ENCODE peak calls at places on chromosomes 12 and 14, in ten cellular contexts. D is MM.1S; A is stimulated activated CD8-positive, alpha-beta memory T cell treated with anti-CD3 and anti-CD28 coated beads, Interleukin-12 subunit alpha, Interleukin-12 subunit beta, amount 100 ng/mL, for 1 hour; V is coronary artery; I is activated CD4-positive, alpha-beta T cell treated with anti-CD3 and anti-CD28 coated beads for 24 hours; J is right lobe of liver; S is activated B cell treated with CpG ODN at 0.5 μM for 24 hours; N is NCI-H2171 treated with DMSO at 0.1 percent for 48 hours; K is sciatic nerve; M is stimulated activated CD4-positive, alpha-beta T cell treated with anti-CD3 and anti-CD28 coated beads, Interleukin-2, amount 100 ng/mL, for 24 hours. P is an unnamed sample.

GRCh38 chr12:111304642-111305071 is 64.2 kb downstream of the PHETA1 start:
- DNase-seq in A (no peak), V (no peak), M (peak), J (no peak), D (peak), S (no peak), N (no peak), I (peak), K (no peak), P (no peak)

GRCh38 chr12:30533518-30533917 is 162.2 kb downstream of the IPO8 start:
- DNase-seq in S (no peak), K (no peak), J (no peak), I (no peak), V (no peak), M (no peak), N (no peak), A (no peak), D (no peak), P (no peak)

GRCh38 chr14:96363751-96364336 is 518 bp downstream of the GSKIP start:
- DNase-seq in N (peak), V (no peak), D (peak), J (peak), A (peak), I (peak), M (peak), S (no peak), K (peak), P (peak)

GRCh38 chr14:98962118-98962517 is 309.9 kb downstream of the BCL11B start:
- DNase-seq in N (no peak), S (no peak), V (no peak), I (no peak), K (no peak), D (no peak), A (no peak), M (no peak), J (no peak), P (no peak)

GRCh38 chr12:86389949-86390348 is 133.8 kb upstream of the MGAT4C start:
- DNase-seq in A (no peak), N (no peak), V (no peak), I (no peak), S (no peak), J (no peak), M (no peak), K (no peak), D (no peak), P (no peak)

GRCh38 chr12:9750276-9751203 is 10.2 kb downstream of the CD69 start:
- DNase-seq in V (no peak), M (peak), K (no peak), D (peak), J (no peak), I (no peak), N (peak), S (no peak), A (peak), P (peak)

GRCh38 chr14:63901434-63902085 is 48.8 kb downstream of the SYNE2 start:
- DNase-seq in A (no peak), V (no peak), N (no peak), M (no peak), K (no peak), D (no peak), S (no peak), J (no peak), I (no peak), P (no peak)

GRCh38 chr14:96098309-96098998 is 59.3 kb downstream of the C14orf132 start:
- DNase-seq in N (peak), M (peak), D (peak), S (no peak), V (peak), A (no peak), J (peak), K (no peak), I (no peak), P (no peak)

GRCh38 chr14:27370775-27371174 is 772.9 kb upstream of the NOVA1 start:
- DNase-seq in K (no peak), J (no peak), N (no peak), I (no peak), A (no peak), V (no peak), S (no peak), M (no peak), D (no peak), P (no peak)

GRCh38 chr14:97456958-97457357 is 659.8 kb downstream of the VRK1 start:
- DNase-seq in D (no peak), I (peak), K (no peak), A (peak), S (no peak), N (no peak), J (no peak), M (peak), V (no peak), P (no peak)

GRCh38 chr12:30968211-30968610 is 41.7 kb downstream of the TSPAN11 start:
- DNase-seq in M (no peak), A (no peak), S (no peak), K (no peak), V (no peak), N (no peak), I (no peak), J (no peak), D (no peak), P (no peak)

GRCh38 chr12:104462325-104462724 is 5.6 kb downstream of the CHST11 start:
- DNase-seq in I (no peak), K (no peak), V (no peak), A (no peak), J (no peak), N (no peak), D (no peak), S (no peak), M (no peak), P (no peak)

GRCh38 chr14:55607386-55607785 is 27.4 kb downstream of the KTN1 start:
- DNase-seq in D (no peak), K (no peak), M (no peak), N (no peak), A (no peak), J (no peak), I (no peak), S (no peak), V (no peak), P (no peak)

GRCh38 chr14:61252354-61253063 is 28.6 kb downstream of the TMEM30B start:
- DNase-seq in K (peak), N (peak), J (peak), V (no peak), D (peak), M (peak), S (no peak), I (peak), A (peak), P (peak)

GRCh38 chr14:92598549-92598905 is 84.9 kb downstream of the RIN3 start:
- DNase-seq in J (no peak), V (no peak), D (no peak), K (no peak), A (no peak), S (no peak), I (no peak), N (peak), M (no peak), P (no peak)

GRCh38 chr12:22729898-22730443 is 105.0 kb downstream of the ETNK1 start:
- DNase-seq in M (no peak), A (no peak), V (no peak), N (no peak), I (no peak), S (no peak), K (no peak), D (no peak), J (no peak), P (no peak)

GRCh38 chr12:108040968-108041367 is 88.1 kb upstream of the WSCD2 start:
- DNase-seq in N (no peak), S (no peak), K (no peak), M (no peak), I (no peak), V (no peak), D (no peak), A (no peak), J (no peak), P (no peak)

GRCh38 chr14:91681116-91681515 is 50.8 kb downstream of the CATSPERB start:
- DNase-seq in M (no peak), J (no peak), A (no peak), K (no peak), N (no peak), I (no peak), D (no peak), V (no peak), S (no peak), P (no peak)

GRCh38 chr14:88255196-88255595 is 67.9 kb downstream of the KCNK10 start:
- DNase-seq in S (no peak), N (no peak), V (no peak), J (no peak), A (no peak), K (no peak), M (no peak), I (no peak), D (no peak), P (no peak)

GRCh38 chr14:37668646-37669045 is 73.2 kb downstream of the TTC6 start:
- DNase-seq in N (no peak), I (no peak), S (no peak), J (no peak), D (no peak), A (no peak), V (no peak), M (no peak), K (no peak), P (no peak)

GRCh38 chr12:50753232-50753769 is 10.6 kb upstream of the ATF1 start:
- DNase-seq in D (no peak), J (peak), I (no peak), V (no peak), K (no peak), N (no peak), M (no peak), A (no peak), S (no peak), P (no peak)

GRCh38 chr14:73995977-73996378 is 23.1 kb downstream of the ENTPD5 start:
- DNase-seq in J (peak), N (no peak), S (no peak), M (no peak), K (no peak), D (no peak), V (no peak), A (no peak), I (no peak), P (no peak)

GRCh38 chr12:113463746-113464743 is 7.6 kb downstream of the LHX5 start:
- DNase-seq in S (no peak), I (no peak), A (no peak), K (no peak), D (no peak), V (no peak), J (no peak), N (no peak), M (no peak), P (no peak)

GRCh38 chr12:38477341-38478090 is 160.9 kb downstream of the ALG10B start:
- DNase-seq in V (no peak), N (no peak), A (no peak), M (no peak), K (no peak), D (no peak), S (no peak), I (no peak), J (no peak), P (no peak)

GRCh38 chr12:41979574-41979973 is 165.1 kb downstream of the GXYLT1 start:
- DNase-seq in J (no peak), D (no peak), I (no peak), K (no peak), M (no peak), A (no peak), S (no peak), V (no peak), N (no peak), P (no peak)

GRCh38 chr12:64671682-64672081 is 61.4 kb downstream of the RASSF3 start:
- DNase-seq in S (no peak), V (no peak), N (no peak), I (no peak), K (no peak), M (no peak), D (no peak), A (no peak), J (no peak), P (no peak)

GRCh38 chr12:6684609-6685008 is 4.6 kb downstream of the ZNF384 start:
- DNase-seq in M (peak), N (peak), V (no peak), K (no peak), S (no peak), D (peak), A (no peak), I (no peak), J (no peak), P (no peak)

GRCh38 chr14:32666310-32666709 is 272.4 kb upstream of the NPAS3 start:
- DNase-seq in M (no peak), A (no peak), J (no peak), S (no peak), N (no peak), I (no peak), D (no peak), K (no peak), V (no peak), P (no peak)

GRCh38 chr12:52164624-52165023 is 27.2 kb downstream of the KRT80 start:
- DNase-seq in K (no peak), S (no peak), M (no peak), J (no peak), D (no peak), I (no peak), A (no peak), V (no peak), N (no peak), P (no peak)

P was measured in sigmoid colon.